ENCODE peak calls at places on chromosomes 16 and 17, in seven cellular contexts. Y, X, H, F, R, B and P are unnamed samples.

GRCh38 chr16:2008631-2009301 is 855 bp downstream of the ZNF598 start:
- DNase-seq in R (peak; percentile 65), H (peak; percentile 39), Y (no peak), F (no peak), X (peak; percentile 61), B (no peak), P (peak; percentile 63)

GRCh38 chr17:62963296-62963695 is 2.7 kb upstream of the TANC2 start:
- DNase-seq in Y (peak; percentile 75), R (no peak), H (no peak), F (no peak), B (no peak), X (peak; percentile 42), P (no peak)

GRCh38 chr16:67114793-67115192 is 5.1 kb downstream of the PHAF1 start:
- DNase-seq in X (no peak), Y (no peak), B (no peak), R (no peak), H (no peak), F (no peak), P (no peak)

GRCh38 chr16:30785126-30786106 is 1.6 kb downstream of the ZNF629 start:
- DNase-seq in X (no peak), H (no peak), B (no peak), F (no peak), R (no peak), Y (no peak), P (no peak)

GRCh38 chr16:66913081-66913480 is 5.6 kb downstream of the CDH16 start:
- DNase-seq in F (no peak), X (no peak), Y (no peak), H (no peak), B (peak; percentile 74), R (no peak), P (no peak)

GRCh38 chr17:81395600-81396277 is 482 bp downstream of the BAHCC1 start:
- DNase-seq in X (no peak), F (no peak), H (no peak), B (no peak), Y (no peak), R (no peak), P (no peak)

GRCh38 chr16:49858200-49859129 is 2.6 kb upstream of the ZNF423 start:
- DNase-seq in R (no peak), H (peak; percentile 45), B (peak; percentile 73), F (no peak), Y (no peak), X (peak; percentile 82), P (no peak)

GRCh38 chr17:29723283-29724047 is 100.8 kb upstream of the CORO6 start:
- DNase-seq in B (no peak), R (no peak), Y (no peak), X (no peak), F (peak; percentile 74), H (no peak), P (no peak)

GRCh38 chr16:12268602-12269001 is 292.1 kb downstream of the SNX29 start:
- DNase-seq in H (no peak), F (no peak), X (no peak), Y (no peak), R (no peak), B (no peak), P (peak; percentile 57)

GRCh38 chr16:12272264-12272663 is 295.7 kb downstream of the SNX29 start:
- DNase-seq in B (no peak), R (no peak), X (no peak), Y (no peak), F (no peak), H (no peak), P (no peak)

GRCh38 chr16:12267491-12267890 is 291.0 kb downstream of the SNX29 start:
- DNase-seq in H (no peak), B (no peak), X (no peak), R (peak; percentile 61), F (no peak), Y (no peak), P (no peak)

GRCh38 chr16:12276631-12277030 is 300.1 kb downstream of the SNX29 start:
- DNase-seq in R (no peak), Y (no peak), H (no peak), X (no peak), F (no peak), B (no peak), P (no peak)

DNA sequence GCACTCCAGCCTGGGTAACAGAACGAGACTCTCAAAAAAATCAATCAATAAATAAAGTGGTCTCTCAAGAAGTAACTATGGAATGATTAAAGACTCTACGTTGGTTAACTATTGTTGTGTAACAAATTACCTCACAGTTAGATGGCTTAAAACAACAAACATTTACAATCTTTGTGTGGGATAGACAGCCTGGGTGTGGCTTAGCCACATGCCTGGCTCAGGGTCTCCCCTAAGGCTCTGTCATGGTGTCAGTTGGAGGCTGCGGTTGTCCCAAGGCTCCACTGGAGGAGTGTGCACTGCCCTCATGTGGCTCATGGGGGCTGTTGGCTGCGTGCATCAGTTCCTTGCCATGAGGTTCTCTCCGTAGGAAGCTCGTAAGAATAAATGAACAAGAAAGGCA is 294.5 kb downstream of the SNX29 start:
- DNase-seq in R (peak; percentile 52), F (no peak), H (peak; percentile 37), B (peak; percentile 54), Y (peak; percentile 12), X (no peak), P (peak; percentile 33)
- TF ChIP-seq JUND in R (no peak), F (no peak), H (no peak), B (no peak), Y (no peak), X (no peak), P (no peak)

DNA sequence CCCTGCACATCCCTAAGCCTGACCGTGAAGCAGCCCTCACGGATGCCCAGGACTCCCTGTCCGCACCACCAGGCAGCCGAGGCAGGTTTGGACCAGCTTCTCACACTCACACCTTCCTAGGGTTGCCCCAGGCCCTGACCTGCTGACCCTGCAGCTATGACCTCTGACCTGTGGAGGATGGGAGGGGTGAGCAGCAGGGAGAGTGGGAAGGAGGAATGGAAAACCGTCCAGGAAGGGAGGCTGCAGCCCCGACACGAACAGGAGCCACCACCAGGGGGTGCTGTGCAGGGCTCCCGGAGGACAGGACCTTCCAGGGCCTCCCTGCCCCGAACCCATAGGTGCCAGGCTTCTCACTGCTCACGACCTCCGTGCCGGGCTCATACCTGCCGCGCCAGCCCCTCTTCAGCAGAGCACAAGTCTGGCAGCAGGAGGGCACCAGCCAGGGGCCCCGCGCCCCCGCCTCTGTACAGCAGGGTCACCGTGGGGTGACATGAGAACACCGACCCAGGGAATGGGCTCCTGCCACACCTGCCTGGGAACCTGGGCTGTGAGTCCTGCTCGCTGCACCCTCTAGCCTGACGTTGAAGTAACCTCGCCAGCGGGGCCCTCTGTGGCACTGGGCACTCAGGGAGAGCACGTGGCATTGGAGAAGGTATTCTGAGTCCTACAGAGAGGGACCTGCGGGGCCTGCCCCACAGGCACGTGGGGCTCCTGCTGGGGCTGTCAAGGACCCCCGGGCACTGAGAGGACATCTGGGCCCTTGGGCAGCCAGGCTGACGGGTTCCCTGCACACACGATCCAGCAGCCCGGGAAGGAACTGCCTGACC is 37.6 kb downstream of the CTU2 start:
- DNase-seq in Y (peak; percentile 56), B (peak; percentile 98), H (peak; percentile 89), X (peak; percentile 95), F (no peak), R (peak; percentile 60), P (peak; percentile 82)
- TF ChIP-seq JUND in Y (no peak), B (no peak), H (peak; percentile 19), X (no peak), F (no peak), R (no peak), P (no peak)

GRCh38 chr16:22670551-22670970 is 143.4 kb upstream of the HS3ST2 start:
- DNase-seq in X (peak; percentile 64), Y (peak; percentile 65), F (no peak), R (peak; percentile 50), H (peak; percentile 98), B (peak; percentile 86), P (peak; percentile 61)
- TF ChIP-seq JUND in X (no peak), Y (no peak), F (no peak), R (no peak), H (no peak), B (no peak), P (no peak)

DNA sequence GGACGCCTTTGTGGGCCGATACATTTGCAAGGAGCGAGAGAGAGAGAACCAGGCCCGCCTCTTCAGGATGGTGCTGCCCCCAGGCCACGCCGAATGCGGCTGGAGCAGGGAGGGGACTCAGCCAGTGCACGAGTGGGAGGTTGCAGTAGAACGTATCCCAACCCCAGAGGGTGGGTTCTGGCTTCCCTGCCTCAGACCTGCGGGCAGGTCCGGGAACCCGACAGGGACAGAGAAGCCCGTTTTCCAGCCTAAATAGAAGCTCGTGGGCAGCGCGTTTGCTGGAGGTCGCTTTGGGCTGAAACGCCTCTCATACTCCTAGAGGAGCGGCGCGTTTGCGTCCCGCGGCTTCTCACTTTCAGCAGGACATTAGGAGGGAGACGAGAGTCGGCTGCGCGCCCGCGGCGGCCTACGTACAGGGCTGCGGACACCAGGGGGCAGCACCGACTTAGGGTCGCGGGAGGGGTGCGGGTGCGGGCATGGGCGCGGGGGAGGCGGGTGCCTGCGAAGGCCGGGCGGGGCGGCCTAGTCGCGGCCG is 11.0 kb downstream of the TBX2 start:
- DNase-seq in R (no peak), F (no peak), B (peak; percentile 91), H (no peak), X (peak; percentile 90), Y (no peak), P (peak; percentile 74)
- TF ChIP-seq JUND in R (no peak), F (no peak), B (no peak), H (no peak), X (no peak), Y (no peak), P (no peak)

DNA sequence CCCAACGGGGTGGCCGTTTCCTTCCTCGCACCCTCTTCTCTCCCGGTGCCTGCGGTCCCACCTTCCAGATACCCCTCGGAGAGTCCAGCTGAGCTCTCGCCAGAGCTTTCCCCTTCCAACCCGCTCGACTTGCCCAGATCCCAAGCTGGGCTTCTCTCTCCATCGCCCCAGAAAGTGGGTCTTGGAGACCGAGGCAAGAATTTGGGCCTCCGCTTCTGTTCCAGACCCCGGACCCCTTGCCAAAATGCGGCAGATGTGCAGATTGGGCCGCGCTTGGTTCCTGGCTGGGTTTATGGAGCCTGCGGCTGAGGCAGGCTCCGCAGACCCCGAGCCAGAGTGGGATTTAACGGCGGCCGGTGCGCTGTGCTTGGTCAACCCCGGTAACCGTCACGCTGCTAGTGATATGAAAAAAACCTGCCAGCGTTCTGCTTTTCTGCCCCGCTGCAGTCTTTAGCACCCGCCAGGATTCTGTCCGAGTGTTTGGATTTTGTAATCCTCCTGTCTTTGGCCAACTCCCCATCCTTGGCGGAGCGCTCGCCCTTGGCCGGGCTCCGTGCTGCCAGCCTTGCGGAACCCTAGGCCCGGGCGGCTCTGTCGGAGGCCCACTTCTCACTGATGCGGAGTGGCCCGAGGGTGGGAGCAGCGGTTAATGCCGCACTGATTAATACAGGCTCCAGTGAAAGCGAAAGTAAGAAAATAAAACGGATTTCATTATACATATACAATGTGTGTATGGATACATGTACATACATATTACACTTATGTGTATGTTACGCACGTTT is 754 bp upstream of the SLFN11 start:
- DNase-seq in B (peak; percentile 62), H (no peak), R (no peak), Y (no peak), F (no peak), X (peak; percentile 34), P (peak; percentile 37)
- TF ChIP-seq JUND in B (no peak), H (no peak), R (no peak), Y (no peak), F (no peak), X (no peak), P (no peak)

GRCh38 chr17:16935241-16935663 is 36.7 kb downstream of the TNFRSF13B start:
- DNase-seq in H (no peak), R (no peak), X (no peak), Y (no peak), F (no peak), B (no peak), P (no peak)
- TF ChIP-seq JUND in H (no peak), R (no peak), X (no peak), Y (no peak), F (no peak), B (no peak), P (no peak)